ENCODE peak calls at places on chromosomes 16 and 17, in ten cellular contexts. One of them, this sample, is unnamed.

GRCh38 chr16:19274178-19274797 is 11.2 kb upstream of the CLEC19A start:
- DNase-seq in GM06990: no peak
- DNase-seq in testis: no peak
- DNase-seq in WERI-Rb-1: no peak
- DNase-seq in astrocyte of the cerebellum: no peak
- DNase-seq in AG10803: no peak
- DNase-seq in endothelial cell of umbilical vein: no peak
- DNase-seq in endodermal cell: no peak
- DNase-seq in foreskin fibroblast: no peak
- DNase-seq in neural progenitor cell: no peak
- DNase-seq in this sample: no peak

GRCh38 chr16:4214215-4214621 is 27.7 kb downstream of the SRL start:
- DNase-seq in endodermal cell: no peak
- DNase-seq in astrocyte of the cerebellum: peak
- DNase-seq in neural progenitor cell: no peak
- DNase-seq in testis: no peak
- DNase-seq in WERI-Rb-1: no peak
- DNase-seq in GM06990: no peak
- DNase-seq in endothelial cell of umbilical vein: no peak
- DNase-seq in AG10803: peak
- DNase-seq in foreskin fibroblast: peak
- DNase-seq in this sample: peak

GRCh38 chr17:40484285-40484972 is 17.0 kb downstream of the TNS4 start:
- DNase-seq in GM06990: no peak
- DNase-seq in foreskin fibroblast: no peak
- DNase-seq in neural progenitor cell: no peak
- DNase-seq in astrocyte of the cerebellum: no peak
- DNase-seq in AG10803: no peak
- DNase-seq in testis: no peak
- DNase-seq in endodermal cell: no peak
- DNase-seq in endothelial cell of umbilical vein: no peak
- DNase-seq in WERI-Rb-1: no peak
- DNase-seq in this sample: no peak

GRCh38 chr16:48393843-48394703 is 8.9 kb upstream of the SIAH1 start:
- DNase-seq in foreskin fibroblast: peak
- DNase-seq in endodermal cell: no peak
- DNase-seq in WERI-Rb-1: peak
- DNase-seq in endothelial cell of umbilical vein: no peak
- DNase-seq in GM06990: no peak
- DNase-seq in AG10803: peak
- DNase-seq in testis: peak
- DNase-seq in astrocyte of the cerebellum: no peak
- DNase-seq in neural progenitor cell: no peak
- DNase-seq in this sample: no peak

GRCh38 chr17:6702567-6703215 is 10.5 kb downstream of the SLC13A5 start:
- DNase-seq in testis: no peak
- DNase-seq in endodermal cell: no peak
- DNase-seq in endothelial cell of umbilical vein: no peak
- DNase-seq in GM06990: no peak
- DNase-seq in astrocyte of the cerebellum: no peak
- DNase-seq in WERI-Rb-1: no peak
- DNase-seq in AG10803: no peak
- DNase-seq in foreskin fibroblast: no peak
- DNase-seq in neural progenitor cell: no peak
- DNase-seq in this sample: no peak

GRCh38 chr17:40915721-40916256 is 21.7 kb downstream of the KRT23 start:
- DNase-seq in neural progenitor cell: no peak
- DNase-seq in testis: no peak
- DNase-seq in WERI-Rb-1: no peak
- DNase-seq in AG10803: peak
- DNase-seq in endodermal cell: no peak
- DNase-seq in foreskin fibroblast: peak
- DNase-seq in endothelial cell of umbilical vein: no peak
- DNase-seq in GM06990: peak
- DNase-seq in astrocyte of the cerebellum: no peak
- DNase-seq in this sample: peak

GRCh38 chr17:40224707-40225092 is 5.6 kb downstream of the WIPF2 start:
- DNase-seq in testis: peak
- DNase-seq in neural progenitor cell: no peak
- DNase-seq in endothelial cell of umbilical vein: no peak
- DNase-seq in endodermal cell: no peak
- DNase-seq in WERI-Rb-1: peak
- DNase-seq in AG10803: peak
- DNase-seq in foreskin fibroblast: no peak
- DNase-seq in GM06990: no peak
- DNase-seq in astrocyte of the cerebellum: peak
- DNase-seq in this sample: no peak

GRCh38 chr16:67177743-67178699 is 5.7 kb downstream of the MATCAP1 start:
- DNase-seq in testis: peak
- DNase-seq in endodermal cell: peak
- DNase-seq in WERI-Rb-1: no peak
- DNase-seq in endothelial cell of umbilical vein: peak
- DNase-seq in neural progenitor cell: peak
- DNase-seq in astrocyte of the cerebellum: no peak
- DNase-seq in AG10803: peak
- DNase-seq in foreskin fibroblast: no peak
- DNase-seq in GM06990: peak
- DNase-seq in this sample: no peak

GRCh38 chr16:3171855-3172593 is 16.0 kb upstream of the OR1F1 start:
- DNase-seq in foreskin fibroblast: no peak
- DNase-seq in GM06990: peak
- DNase-seq in astrocyte of the cerebellum: no peak
- DNase-seq in neural progenitor cell: peak
- DNase-seq in AG10803: peak
- DNase-seq in endothelial cell of umbilical vein: no peak
- DNase-seq in WERI-Rb-1: no peak
- DNase-seq in testis: no peak
- DNase-seq in endodermal cell: peak
- DNase-seq in this sample: no peak

GRCh38 chr16:77450790-77451487 is 16.1 kb upstream of the ADAMTS18 start:
- DNase-seq in GM06990: no peak
- DNase-seq in foreskin fibroblast: no peak
- DNase-seq in testis: no peak
- DNase-seq in WERI-Rb-1: no peak
- DNase-seq in endothelial cell of umbilical vein: no peak
- DNase-seq in AG10803: no peak
- DNase-seq in neural progenitor cell: no peak
- DNase-seq in endodermal cell: no peak
- DNase-seq in astrocyte of the cerebellum: no peak
- DNase-seq in this sample: no peak

GRCh38 chr16:57266531-57267268 is 17.8 kb downstream of the PLLP start:
- DNase-seq in astrocyte of the cerebellum: no peak
- DNase-seq in GM06990: no peak
- DNase-seq in AG10803: no peak
- DNase-seq in endodermal cell: no peak
- DNase-seq in WERI-Rb-1: no peak
- DNase-seq in testis: peak
- DNase-seq in foreskin fibroblast: no peak
- DNase-seq in neural progenitor cell: no peak
- DNase-seq in endothelial cell of umbilical vein: peak
- DNase-seq in this sample: no peak

GRCh38 chr16:87324411-87325275 is 7.5 kb upstream of the C16orf95 start:
- DNase-seq in neural progenitor cell: peak
- DNase-seq in testis: no peak
- DNase-seq in astrocyte of the cerebellum: no peak
- DNase-seq in WERI-Rb-1: peak
- DNase-seq in endodermal cell: peak
- DNase-seq in foreskin fibroblast: no peak
- DNase-seq in AG10803: peak
- DNase-seq in GM06990: no peak
- DNase-seq in endothelial cell of umbilical vein: peak
- DNase-seq in this sample: no peak

DNA sequence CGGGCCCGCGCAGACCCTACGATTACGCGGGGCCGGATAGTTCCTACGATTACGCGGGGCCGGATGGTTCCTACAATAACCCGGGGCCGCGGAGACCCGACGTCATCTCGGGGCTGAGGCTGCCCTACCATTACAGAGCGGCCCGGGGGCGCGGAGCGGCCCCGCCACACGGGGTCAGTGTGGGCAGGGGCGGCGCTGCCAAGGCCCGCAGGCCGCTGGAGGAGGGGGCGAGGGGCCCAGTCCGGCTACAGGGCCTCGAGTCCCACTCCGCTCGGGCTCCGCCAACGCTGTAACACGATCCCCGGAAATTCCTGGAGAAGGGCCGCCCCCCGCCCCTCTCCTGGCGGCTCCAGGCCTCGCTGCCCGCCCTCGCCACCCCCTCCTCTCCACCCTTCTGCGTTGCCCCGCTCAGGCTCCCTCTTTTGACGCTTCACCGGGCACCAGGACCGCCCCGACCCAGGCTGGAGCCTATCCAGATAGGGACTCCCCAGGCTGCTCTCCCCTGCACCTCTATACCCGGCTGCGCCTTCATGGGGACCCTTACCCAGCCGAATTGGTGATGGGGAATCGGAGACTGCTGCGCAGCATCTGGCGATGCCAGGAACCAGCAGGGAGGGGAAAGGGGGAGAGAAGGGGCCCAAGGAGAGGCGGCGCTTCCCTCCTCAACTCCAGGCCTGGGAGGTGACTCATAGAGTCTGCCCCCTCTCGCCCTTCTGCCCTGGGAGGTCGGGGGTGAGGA is at the start of gene RAB34:
- DNase-seq in astrocyte of the cerebellum: peak
- DNase-seq in GM06990: peak
- DNase-seq in AG10803: peak
- DNase-seq in testis: peak
- DNase-seq in endodermal cell: peak
- DNase-seq in WERI-Rb-1: no peak
- DNase-seq in endothelial cell of umbilical vein: peak
- DNase-seq in foreskin fibroblast: peak
- DNase-seq in neural progenitor cell: peak
- DNase-seq in this sample: no peak
- TF ChIP-seq CTCF in astrocyte of the cerebellum: no peak
- TF ChIP-seq CTCF in GM06990: no peak
- TF ChIP-seq CTCF in AG10803: peak
- TF ChIP-seq CTCF in testis: no peak
- TF ChIP-seq CTCF in endodermal cell: peak
- TF ChIP-seq CTCF in WERI-Rb-1: no peak
- TF ChIP-seq CTCF in endothelial cell of umbilical vein: peak
- TF ChIP-seq CTCF in foreskin fibroblast: no peak
- TF ChIP-seq CTCF in neural progenitor cell: peak
- TF ChIP-seq CTCF in this sample: peak

GRCh38 chr17:46770818-46771600 is 47.5 kb downstream of the WNT3 start:
- DNase-seq in astrocyte of the cerebellum: no peak
- DNase-seq in GM06990: no peak
- DNase-seq in neural progenitor cell: peak
- DNase-seq in foreskin fibroblast: peak
- DNase-seq in testis: no peak
- DNase-seq in endothelial cell of umbilical vein: peak
- DNase-seq in WERI-Rb-1: peak
- DNase-seq in endodermal cell: peak
- DNase-seq in AG10803: peak
- DNase-seq in this sample: no peak
- H3K4me3 ChIP-seq in astrocyte of the cerebellum: peak
- H3K4me3 ChIP-seq in GM06990: peak
- H3K4me3 ChIP-seq in neural progenitor cell: peak
- H3K4me3 ChIP-seq in foreskin fibroblast: peak
- H3K4me3 ChIP-seq in testis: peak
- H3K4me3 ChIP-seq in endothelial cell of umbilical vein: peak
- H3K4me3 ChIP-seq in WERI-Rb-1: peak
- H3K4me3 ChIP-seq in endodermal cell: peak
- H3K4me3 ChIP-seq in AG10803: peak
- H3K4me3 ChIP-seq in this sample: peak

GRCh38 chr16:9050102-9050830 is 41.2 kb upstream of the HAPSTR1 start:
- DNase-seq in astrocyte of the cerebellum: no peak
- DNase-seq in AG10803: no peak
- DNase-seq in endothelial cell of umbilical vein: no peak
- DNase-seq in foreskin fibroblast: no peak
- DNase-seq in GM06990: peak
- DNase-seq in endodermal cell: peak
- DNase-seq in neural progenitor cell: peak
- DNase-seq in WERI-Rb-1: peak
- DNase-seq in testis: peak
- DNase-seq in this sample: no peak
- TF ChIP-seq CTCF in astrocyte of the cerebellum: peak
- TF ChIP-seq CTCF in AG10803: peak
- TF ChIP-seq CTCF in endothelial cell of umbilical vein: peak
- TF ChIP-seq CTCF in foreskin fibroblast: peak
- TF ChIP-seq CTCF in GM06990: peak
- TF ChIP-seq CTCF in endodermal cell: peak
- TF ChIP-seq CTCF in neural progenitor cell: peak
- TF ChIP-seq CTCF in WERI-Rb-1: peak
- TF ChIP-seq CTCF in testis: peak
- TF ChIP-seq CTCF in this sample: peak

GRCh38 chr16:70714526-70715112 is 28.8 kb upstream of the MTSS2 start:
- DNase-seq in endodermal cell: no peak
- DNase-seq in neural progenitor cell: no peak
- DNase-seq in foreskin fibroblast: no peak
- DNase-seq in GM06990: no peak
- DNase-seq in astrocyte of the cerebellum: no peak
- DNase-seq in endothelial cell of umbilical vein: no peak
- DNase-seq in WERI-Rb-1: no peak
- DNase-seq in AG10803: no peak
- DNase-seq in testis: no peak
- DNase-seq in this sample: no peak

GRCh38 chr16:70717817-70718216 is 32.0 kb upstream of the MTSS2 start:
- DNase-seq in GM06990: no peak
- DNase-seq in WERI-Rb-1: no peak
- DNase-seq in astrocyte of the cerebellum: no peak
- DNase-seq in AG10803: no peak
- DNase-seq in endodermal cell: no peak
- DNase-seq in neural progenitor cell: no peak
- DNase-seq in endothelial cell of umbilical vein: no peak
- DNase-seq in foreskin fibroblast: no peak
- DNase-seq in testis: no peak
- DNase-seq in this sample: no peak

GRCh38 chr16:70715113-70715711 is 29.4 kb upstream of the MTSS2 start:
- DNase-seq in WERI-Rb-1: peak
- DNase-seq in foreskin fibroblast: peak
- DNase-seq in endothelial cell of umbilical vein: no peak
- DNase-seq in endodermal cell: no peak
- DNase-seq in astrocyte of the cerebellum: no peak
- DNase-seq in testis: peak
- DNase-seq in AG10803: peak
- DNase-seq in neural progenitor cell: no peak
- DNase-seq in GM06990: no peak
- DNase-seq in this sample: peak

GRCh38 chr16:70717065-70717464 is 31.2 kb upstream of the MTSS2 start:
- DNase-seq in GM06990: no peak
- DNase-seq in neural progenitor cell: no peak
- DNase-seq in testis: no peak
- DNase-seq in endothelial cell of umbilical vein: no peak
- DNase-seq in WERI-Rb-1: no peak
- DNase-seq in astrocyte of the cerebellum: no peak
- DNase-seq in endodermal cell: no peak
- DNase-seq in foreskin fibroblast: no peak
- DNase-seq in AG10803: no peak
- DNase-seq in this sample: no peak

DNA sequence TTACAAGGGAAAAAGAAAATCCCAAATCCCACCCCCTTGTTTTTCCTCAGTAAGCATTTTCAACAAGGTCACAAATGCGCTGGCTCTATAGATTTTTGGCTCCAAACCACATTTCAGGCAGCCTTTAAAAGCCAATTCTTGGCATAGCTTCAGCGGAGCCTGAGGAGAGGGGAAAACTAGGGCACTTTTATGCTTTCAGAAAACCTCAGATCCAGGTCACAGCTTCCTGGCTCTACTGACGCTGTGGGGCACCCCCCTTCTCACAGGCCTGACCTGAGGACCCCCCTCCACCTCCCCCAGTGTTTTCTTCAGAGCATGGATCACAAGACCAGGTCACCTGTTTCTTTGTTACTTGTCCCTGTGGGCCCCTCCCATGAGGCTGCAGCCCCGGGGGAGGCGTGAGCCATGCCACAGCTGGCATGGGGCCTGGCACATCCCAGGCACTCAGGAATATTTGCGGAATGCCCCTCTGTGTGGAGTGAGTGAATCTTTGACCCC is 30.1 kb upstream of the MTSS2 start:
- DNase-seq in astrocyte of the cerebellum: peak
- DNase-seq in WERI-Rb-1: no peak
- DNase-seq in GM06990: no peak
- DNase-seq in endothelial cell of umbilical vein: no peak
- DNase-seq in neural progenitor cell: no peak
- DNase-seq in AG10803: no peak
- DNase-seq in endodermal cell: no peak
- DNase-seq in testis: peak
- DNase-seq in foreskin fibroblast: no peak
- DNase-seq in this sample: peak
- H3K4me3 ChIP-seq in astrocyte of the cerebellum: no peak
- H3K4me3 ChIP-seq in WERI-Rb-1: no peak
- H3K4me3 ChIP-seq in GM06990: no peak
- H3K4me3 ChIP-seq in endothelial cell of umbilical vein: no peak
- H3K4me3 ChIP-seq in neural progenitor cell: no peak
- H3K4me3 ChIP-seq in AG10803: no peak
- H3K4me3 ChIP-seq in endodermal cell: no peak
- H3K4me3 ChIP-seq in testis: no peak
- H3K4me3 ChIP-seq in foreskin fibroblast: no peak
- H3K4me3 ChIP-seq in this sample: peak

This sample was measured in epithelial cell of proximal tubule.